ENCODE peak calls at places on chromosomes 2 and 18, in ten cellular contexts. H is aorta; I is right lobe of liver; O is naive thymus-derived CD4-positive, alpha-beta T cell; T is psoas muscle; V is astrocyte; Y is sigmoid colon; X is cardiac muscle cell; R is neuronal stem cell; P is coronary artery. K is an unnamed sample.

GRCh38 chr2:232541961-232542714 is 2.6 kb downstream of the CHRNG start:
- DNase-seq in H (no peak), I (no peak), O (no peak), T (no peak), V (no peak), Y (peak), X (no peak), R (no peak), P (peak), K (no peak)

GRCh38 chr2:26414291-26414690 is 12.6 kb downstream of the DRC1 start:
- DNase-seq in H (no peak), I (no peak), O (no peak), T (no peak), V (no peak), Y (no peak), X (no peak), R (no peak), P (no peak), K (no peak)

GRCh38 chr2:105487142-105488069 is 88.6 kb upstream of the FHL2 start:
- DNase-seq in H (no peak), I (no peak), O (no peak), T (no peak), V (peak), Y (no peak), X (peak), R (no peak), P (no peak), K (no peak)

GRCh38 chr2:71788601-71789240 is 335.4 kb downstream of the DYSF start:
- DNase-seq in H (no peak), I (no peak), O (no peak), T (no peak), V (no peak), Y (peak), X (no peak), R (no peak), P (peak), K (no peak)

GRCh38 chr18:42275949-42276730 is 321.1 kb downstream of the PIK3C3 start:
- DNase-seq in H (no peak), I (no peak), O (no peak), T (no peak), V (no peak), Y (no peak), X (no peak), R (no peak), P (no peak), K (no peak)

GRCh38 chr18:79123948-79124347 is 54.8 kb downstream of the ATP9B start:
- DNase-seq in H (no peak), I (no peak), O (no peak), T (no peak), V (peak), Y (no peak), X (no peak), R (no peak), P (no peak), K (peak)

GRCh38 chr2:119536707-119537106 is 7.5 kb upstream of the CFAP221 start:
- DNase-seq in H (no peak), I (no peak), O (no peak), T (no peak), V (no peak), Y (no peak), X (no peak), R (no peak), P (no peak), K (no peak)

GRCh38 chr2:146927080-146927714 is 917.6 kb upstream of the ACVR2A start:
- DNase-seq in H (peak), I (no peak), O (no peak), T (peak), V (peak), Y (peak), X (peak), R (peak), P (no peak), K (peak)

GRCh38 chr2:72961853-72962468 is 44.6 kb downstream of the EMX1 start:
- DNase-seq in H (no peak), I (no peak), O (no peak), T (no peak), V (no peak), Y (no peak), X (no peak), R (no peak), P (no peak), K (no peak)

GRCh38 chr2:68768951-68769350 is 34.3 kb downstream of the ARHGAP25 start:
- DNase-seq in H (no peak), I (no peak), O (no peak), T (no peak), V (no peak), Y (no peak), X (no peak), R (no peak), P (no peak), K (no peak)

GRCh38 chr2:68767996-68768395 is 33.4 kb downstream of the ARHGAP25 start:
- DNase-seq in H (no peak), I (no peak), O (no peak), T (no peak), V (no peak), Y (no peak), X (no peak), R (no peak), P (no peak), K (no peak)

GRCh38 chr2:68769586-68770270 is 35.1 kb downstream of the ARHGAP25 start:
- DNase-seq in H (no peak), I (no peak), O (no peak), T (no peak), V (no peak), Y (no peak), X (no peak), R (no peak), P (no peak), K (peak)

GRCh38 chr2:68767031-68767961 is 32.7 kb downstream of the ARHGAP25 start:
- DNase-seq in H (no peak), I (no peak), O (peak), T (no peak), V (no peak), Y (no peak), X (no peak), R (no peak), P (no peak), K (no peak)

GRCh38 chr2:68768461-68768860 is 33.9 kb downstream of the ARHGAP25 start:
- DNase-seq in H (no peak), I (no peak), O (no peak), T (no peak), V (no peak), Y (no peak), X (no peak), R (no peak), P (no peak), K (no peak)
- H3K27ac ChIP-seq in H (no peak), I (no peak), O (peak), T (no peak), V (no peak), Y (no peak), X (no peak), R (no peak), P (no peak), K (no peak)

GRCh38 chr2:200383380-200384110 is 77.1 kb downstream of the SPATS2L start:
- DNase-seq in H (no peak), I (no peak), O (peak), T (no peak), V (peak), Y (no peak), X (no peak), R (no peak), P (no peak), K (peak)
- H3K27ac ChIP-seq in H (no peak), I (no peak), O (no peak), T (peak), V (peak), Y (no peak), X (no peak), R (no peak), P (no peak), K (peak)

DNA sequence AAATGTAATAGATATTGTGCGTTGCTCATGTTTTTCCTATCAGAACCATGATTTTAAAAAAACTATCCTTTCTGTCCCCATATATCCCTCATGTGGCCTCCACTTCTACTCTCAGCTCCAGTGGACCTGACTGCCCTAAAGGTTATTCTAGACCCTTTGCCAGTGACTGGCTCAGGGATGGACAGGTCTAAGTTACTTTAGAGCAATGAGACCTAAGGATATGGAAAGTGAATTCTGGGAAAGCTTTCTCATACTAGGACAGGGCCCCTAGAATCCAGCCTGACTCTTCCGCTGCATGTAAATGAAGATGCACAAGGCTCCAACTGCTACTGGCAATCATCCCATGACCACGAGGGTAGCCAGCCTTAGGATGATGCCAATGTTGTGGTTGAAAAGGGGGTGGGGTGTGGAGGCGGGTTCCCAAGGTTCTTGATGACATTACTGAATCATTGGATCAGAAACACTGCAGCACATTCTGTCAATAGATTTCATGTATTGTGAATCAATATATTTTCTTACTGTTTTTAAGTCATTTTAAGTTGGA is 21.3 kb downstream of the C2orf69 start:
- DNase-seq in H (no peak), I (no peak), O (no peak), T (no peak), V (peak), Y (no peak), X (no peak), R (no peak), P (no peak), K (no peak)
- H3K27ac ChIP-seq in H (no peak), I (no peak), O (no peak), T (no peak), V (no peak), Y (no peak), X (no peak), R (no peak), P (no peak), K (no peak)

GRCh38 chr2:237258146-237258545 is 155.8 kb downstream of the COL6A3 start:
- DNase-seq in H (no peak), I (no peak), O (no peak), T (no peak), V (no peak), Y (no peak), X (peak), R (no peak), P (no peak), K (no peak)
- H3K27ac ChIP-seq in H (no peak), I (no peak), O (no peak), T (no peak), V (no peak), Y (peak), X (no peak), R (no peak), P (peak), K (no peak)

GRCh38 chr2:162312853-162313252 is 5.6 kb downstream of the IFIH1 start:
- DNase-seq in H (no peak), I (no peak), O (no peak), T (no peak), V (no peak), Y (no peak), X (no peak), R (no peak), P (no peak), K (no peak)

GRCh38 chr2:162318280-162319222 is at the start of gene IFIH1:
- DNase-seq in H (peak), I (peak), O (peak), T (peak), V (peak), Y (peak), X (peak), R (peak), P (peak), K (peak)

GRCh38 chr2:162317910-162318279 is 589 bp downstream of the IFIH1 start:
- DNase-seq in H (peak), I (peak), O (no peak), T (no peak), V (no peak), Y (no peak), X (no peak), R (no peak), P (peak), K (peak)

GRCh38 chr2:162316590-162316989 is 1.9 kb downstream of the IFIH1 start:
- DNase-seq in H (no peak), I (no peak), O (no peak), T (no peak), V (no peak), Y (no peak), X (no peak), R (no peak), P (no peak), K (no peak)

DNA sequence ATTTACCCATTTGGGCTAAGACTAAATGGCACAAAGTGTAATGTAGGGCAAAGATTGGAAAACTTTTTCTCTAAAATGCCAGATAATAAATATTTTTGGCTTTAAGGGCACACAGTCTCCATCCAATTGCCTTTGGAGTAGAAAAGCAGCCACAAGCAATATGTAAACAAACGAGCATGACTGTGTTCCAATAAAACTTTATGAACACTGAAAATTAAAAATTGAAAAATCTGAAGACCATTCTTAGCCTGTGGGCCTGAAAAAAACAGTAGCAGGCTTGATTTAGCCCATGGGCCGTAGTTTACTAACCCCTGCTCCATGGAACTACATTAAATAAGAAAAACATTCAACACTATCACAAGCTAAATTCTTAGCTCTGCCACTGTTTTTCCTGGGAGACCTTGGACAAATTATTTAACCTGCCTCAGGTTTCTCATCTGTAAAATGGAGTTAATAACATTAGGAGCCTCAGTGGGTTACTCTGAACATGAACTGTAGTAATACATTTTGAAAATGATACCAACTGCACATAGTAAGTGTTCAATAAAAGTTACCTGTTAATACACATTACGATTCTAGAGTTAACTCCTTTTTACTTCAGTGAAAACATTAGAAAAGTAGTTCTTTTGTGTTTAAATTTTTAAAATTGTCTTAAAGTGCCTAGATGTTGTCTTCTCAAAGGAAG is 1.3 kb downstream of the IFIH1 start:
- DNase-seq in H (no peak), I (no peak), O (no peak), T (no peak), V (no peak), Y (no peak), X (no peak), R (no peak), P (no peak), K (peak)
- H3K27ac ChIP-seq in H (no peak), I (peak), O (peak), T (no peak), V (no peak), Y (peak), X (no peak), R (no peak), P (no peak), K (peak)

GRCh38 chr2:196079052-196079451 is 10.4 kb upstream of the DNAH7 start:
- DNase-seq in H (no peak), I (no peak), O (no peak), T (no peak), V (no peak), Y (no peak), X (no peak), R (no peak), P (no peak), K (no peak)

GRCh38 chr2:196075196-196075595 is 6.6 kb upstream of the DNAH7 start:
- DNase-seq in H (no peak), I (no peak), O (no peak), T (no peak), V (no peak), Y (no peak), X (no peak), R (no peak), P (no peak), K (no peak)

GRCh38 chr2:196080526-196080925 is 11.9 kb upstream of the DNAH7 start:
- DNase-seq in H (no peak), I (no peak), O (no peak), T (no peak), V (no peak), Y (no peak), X (no peak), R (no peak), P (no peak), K (no peak)

GRCh38 chr2:196076778-196077568 is 8.3 kb upstream of the DNAH7 start:
- DNase-seq in H (no peak), I (no peak), O (no peak), T (no peak), V (no peak), Y (no peak), X (no peak), R (no peak), P (no peak), K (no peak)

GRCh38 chr2:196077821-196078220 is 9.2 kb upstream of the DNAH7 start:
- DNase-seq in H (no peak), I (no peak), O (no peak), T (no peak), V (no peak), Y (no peak), X (no peak), R (no peak), P (no peak), K (no peak)
- H3K27ac ChIP-seq in H (no peak), I (no peak), O (no peak), T (no peak), V (no peak), Y (no peak), X (no peak), R (no peak), P (peak), K (no peak)

DNA sequence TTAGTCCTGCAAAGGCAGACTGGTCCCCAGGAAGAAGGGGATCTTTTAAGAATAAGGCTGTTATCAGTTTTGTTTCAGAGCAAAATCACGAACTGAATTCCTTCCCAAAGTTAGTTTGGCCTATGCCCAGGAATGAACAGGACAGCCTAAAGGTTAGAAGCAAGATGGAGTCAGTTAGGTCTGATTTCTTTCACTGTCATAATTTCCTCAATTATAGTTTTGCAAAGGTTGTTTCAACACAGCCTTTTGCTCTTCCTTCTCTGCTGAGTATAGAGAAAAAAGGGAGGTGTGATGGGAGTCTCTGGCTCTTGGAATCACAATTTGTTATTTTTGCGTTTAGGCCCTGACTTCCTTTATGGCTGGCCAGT is 14.6 kb upstream of the KCNE4 start:
- DNase-seq in H (no peak), I (no peak), O (no peak), T (no peak), V (no peak), Y (no peak), X (no peak), R (no peak), P (no peak), K (no peak)
- H3K27ac ChIP-seq in H (no peak), I (no peak), O (no peak), T (no peak), V (no peak), Y (no peak), X (no peak), R (no peak), P (no peak), K (no peak)

DNA sequence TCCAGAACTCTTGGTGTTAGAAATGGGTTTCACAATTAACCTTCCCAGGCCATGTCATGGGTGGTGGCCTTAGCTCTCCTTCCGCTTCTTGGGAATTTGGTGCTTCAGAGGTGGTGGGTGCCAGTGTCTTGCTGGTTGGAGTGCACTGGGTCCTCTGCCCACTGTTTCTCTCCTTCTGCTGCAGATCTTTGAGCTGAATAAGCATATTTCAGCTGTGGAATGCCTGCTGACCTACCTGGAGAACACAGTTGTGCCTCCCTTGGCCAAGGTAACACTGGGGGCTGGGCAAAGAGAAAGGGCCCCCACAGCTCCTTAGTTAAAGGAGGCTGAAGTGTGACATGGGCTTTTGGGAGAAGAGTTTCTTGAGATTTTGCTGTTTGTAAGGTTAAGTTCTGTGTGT is 32.0 kb upstream of the PRLH start:
- DNase-seq in H (no peak), I (no peak), O (no peak), T (no peak), V (no peak), Y (no peak), X (no peak), R (no peak), P (no peak), K (no peak)
- H3K27ac ChIP-seq in H (no peak), I (no peak), O (no peak), T (no peak), V (peak), Y (no peak), X (no peak), R (no peak), P (no peak), K (no peak)

DNA sequence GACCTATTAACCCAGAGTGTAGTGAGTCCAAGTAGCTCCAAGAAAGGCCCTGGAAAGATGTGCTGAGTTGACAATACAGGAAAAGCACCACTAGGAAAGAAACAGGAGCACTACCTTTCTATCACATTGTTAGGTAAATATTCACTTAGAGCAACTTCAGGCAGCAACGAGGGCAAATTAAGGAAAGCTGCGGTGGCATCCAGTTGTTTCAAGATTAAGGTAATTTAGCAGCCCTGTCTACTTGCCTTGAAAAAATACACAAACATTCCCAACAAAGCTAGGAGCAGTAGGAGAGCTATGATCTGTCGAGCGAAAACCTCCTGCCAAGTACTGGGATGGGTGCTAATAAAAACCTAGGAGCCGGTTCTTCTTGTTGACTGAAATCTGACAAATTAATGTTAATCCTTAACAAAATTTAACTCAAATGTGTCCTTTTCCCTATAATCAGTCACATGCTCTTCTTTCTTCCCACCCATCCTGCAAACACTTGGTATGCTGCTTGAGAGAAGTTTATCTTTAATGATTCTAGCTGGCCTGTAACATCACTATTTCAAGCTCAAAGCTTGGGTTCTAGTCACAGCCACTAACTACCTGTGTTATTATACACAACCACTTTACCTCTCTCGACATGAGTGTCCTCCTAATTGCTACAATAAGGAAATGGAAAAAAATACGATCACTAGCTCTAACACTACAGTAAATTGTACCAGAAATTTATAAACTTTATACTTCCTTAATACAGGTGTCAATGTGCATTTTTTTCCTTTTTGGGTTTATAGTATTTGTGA is 2.0 kb downstream of the ACAA2 start:
- DNase-seq in H (no peak), I (no peak), O (no peak), T (no peak), V (no peak), Y (no peak), X (no peak), R (no peak), P (no peak), K (no peak)
- H3K27ac ChIP-seq in H (no peak), I (peak), O (no peak), T (no peak), V (no peak), Y (no peak), X (no peak), R (no peak), P (no peak), K (no peak)

DNA sequence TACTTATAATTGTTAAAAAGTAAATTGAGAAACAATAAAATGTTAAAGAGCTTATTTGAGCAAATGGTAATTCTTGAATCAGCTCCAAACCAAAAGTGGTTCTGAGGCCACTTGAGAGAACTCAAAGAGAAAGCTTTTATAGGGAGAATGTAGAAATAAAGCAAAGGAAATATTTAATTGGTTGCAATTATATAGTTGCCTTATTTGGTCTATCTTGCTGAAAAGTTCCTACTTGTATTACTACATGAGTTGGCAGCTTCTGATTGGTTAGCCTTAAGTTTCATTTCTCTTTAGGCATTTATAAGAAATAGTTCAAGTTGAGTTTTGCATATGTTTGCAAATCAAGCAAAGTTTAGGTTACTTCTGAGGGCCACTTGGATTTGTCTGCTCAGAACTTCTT is 38.1 kb downstream of the SCN2A start:
- DNase-seq in H (no peak), I (no peak), O (no peak), T (no peak), V (peak), Y (no peak), X (no peak), R (no peak), P (no peak), K (no peak)
- H3K27ac ChIP-seq in H (no peak), I (no peak), O (no peak), T (no peak), V (no peak), Y (no peak), X (no peak), R (no peak), P (no peak), K (no peak)